ENCODE peak calls at places on chromosomes 13 and 19, in four cellular contexts. X is brain pericyte, Q is NCI-H146, N is posterior vena cava. R is an unnamed sample.

GRCh38 chr13:113904411-113904810 is 40.5 kb upstream of the GAS6 start:
- DNase-seq in X (no peak), N (peak), Q (no peak), R (peak)

GRCh38 chr19:13060233-13060963 is 42.3 kb downstream of the LYL1 start:
- DNase-seq in N (no peak), X (no peak), Q (no peak), R (no peak)

GRCh38 chr19:48611872-48612271 is 3.0 kb downstream of the FAM83E start:
- DNase-seq in N (peak), X (no peak), Q (no peak), R (no peak)

GRCh38 chr13:87168390-87168789 is 502.8 kb upstream of the SLITRK5 start:
- DNase-seq in X (no peak), N (no peak), Q (no peak), R (no peak)

GRCh38 chr19:51573331-51573730 is 2.2 kb downstream of the ZNF175 start:
- DNase-seq in Q (no peak), N (no peak), X (no peak), R (no peak)

GRCh38 chr19:1261863-1262686 is 7.1 kb upstream of the CIRBP start:
- DNase-seq in N (no peak), Q (no peak), X (no peak), R (peak)

GRCh38 chr19:51101171-51101865 is 6.9 kb downstream of the CTU1 start:
- DNase-seq in X (no peak), Q (no peak), N (no peak), R (no peak)

GRCh38 chr13:46903748-46904147 is 6.9 kb upstream of the HTR2A start:
- DNase-seq in X (no peak), N (no peak), Q (no peak), R (no peak)

GRCh38 chr13:98089246-98089645 is 53.6 kb upstream of the FARP1 start:
- DNase-seq in X (no peak), Q (no peak), N (no peak), R (no peak)

R was measured in spleen.